ENCODE peak calls at places on chromosomes 12 and 14, in ten cellular contexts. One of them, this sample, is unnamed.

GRCh38 chr12:31507966-31508365 is 83.0 kb downstream of the DENND5B start:
- DNase-seq in fibroblast of pulmonary artery: peak
- DNase-seq in DND-41: no peak
- DNase-seq in prostate gland: no peak
- DNase-seq in fibroblast of lung: peak
- DNase-seq in sigmoid colon: no peak
- DNase-seq in foreskin fibroblast: peak
- DNase-seq in A549: no peak
- DNase-seq in Panc1: no peak
- DNase-seq in ovary: no peak
- DNase-seq in this sample: no peak

GRCh38 chr12:95836185-95836609 is 22.6 kb upstream of the SNRPF start:
- DNase-seq in sigmoid colon: no peak
- DNase-seq in fibroblast of pulmonary artery: peak
- DNase-seq in DND-41: no peak
- DNase-seq in Panc1: no peak
- DNase-seq in prostate gland: no peak
- DNase-seq in A549: peak
- DNase-seq in ovary: no peak
- DNase-seq in fibroblast of lung: peak
- DNase-seq in foreskin fibroblast: peak
- DNase-seq in this sample: no peak

GRCh38 chr14:22798528-22798927 is 16.7 kb downstream of the SLC7A7 start:
- DNase-seq in DND-41: no peak
- DNase-seq in sigmoid colon: no peak
- DNase-seq in foreskin fibroblast: no peak
- DNase-seq in ovary: no peak
- DNase-seq in fibroblast of pulmonary artery: peak
- DNase-seq in A549: no peak
- DNase-seq in prostate gland: no peak
- DNase-seq in Panc1: no peak
- DNase-seq in fibroblast of lung: no peak
- DNase-seq in this sample: no peak

GRCh38 chr12:48717252-48717695 is 767 bp upstream of the CCNT1 start:
- DNase-seq in fibroblast of lung: no peak
- DNase-seq in ovary: no peak
- DNase-seq in DND-41: no peak
- DNase-seq in prostate gland: no peak
- DNase-seq in Panc1: peak
- DNase-seq in A549: peak
- DNase-seq in foreskin fibroblast: no peak
- DNase-seq in sigmoid colon: no peak
- DNase-seq in fibroblast of pulmonary artery: no peak
- DNase-seq in this sample: peak

GRCh38 chr14:99342906-99343305 is 70.9 kb upstream of the BCL11B start:
- DNase-seq in ovary: no peak
- DNase-seq in sigmoid colon: no peak
- DNase-seq in Panc1: no peak
- DNase-seq in A549: no peak
- DNase-seq in DND-41: no peak
- DNase-seq in foreskin fibroblast: no peak
- DNase-seq in fibroblast of pulmonary artery: no peak
- DNase-seq in prostate gland: no peak
- DNase-seq in fibroblast of lung: no peak
- DNase-seq in this sample: no peak

GRCh38 chr14:22977684-22978486 is 4.5 kb downstream of the AJUBA start:
- DNase-seq in foreskin fibroblast: peak
- DNase-seq in A549: peak
- DNase-seq in DND-41: no peak
- DNase-seq in prostate gland: peak
- DNase-seq in sigmoid colon: peak
- DNase-seq in fibroblast of pulmonary artery: peak
- DNase-seq in ovary: peak
- DNase-seq in fibroblast of lung: peak
- DNase-seq in Panc1: no peak
- DNase-seq in this sample: peak

GRCh38 chr12:96907681-96908163 is 665 bp downstream of the NEDD1 start:
- DNase-seq in foreskin fibroblast: peak
- DNase-seq in prostate gland: peak
- DNase-seq in A549: peak
- DNase-seq in fibroblast of lung: peak
- DNase-seq in ovary: peak
- DNase-seq in sigmoid colon: no peak
- DNase-seq in fibroblast of pulmonary artery: peak
- DNase-seq in Panc1: no peak
- DNase-seq in DND-41: peak
- DNase-seq in this sample: peak

GRCh38 chr12:94707892-94708291 is 57.5 kb upstream of the TMCC3 start:
- DNase-seq in foreskin fibroblast: peak
- DNase-seq in prostate gland: no peak
- DNase-seq in DND-41: no peak
- DNase-seq in Panc1: no peak
- DNase-seq in ovary: peak
- DNase-seq in fibroblast of pulmonary artery: peak
- DNase-seq in fibroblast of lung: peak
- DNase-seq in A549: no peak
- DNase-seq in sigmoid colon: peak
- DNase-seq in this sample: peak

GRCh38 chr12:129840145-129840884 is 63.5 kb downstream of the TMEM132D start:
- DNase-seq in prostate gland: no peak
- DNase-seq in DND-41: no peak
- DNase-seq in foreskin fibroblast: no peak
- DNase-seq in A549: no peak
- DNase-seq in fibroblast of lung: no peak
- DNase-seq in Panc1: no peak
- DNase-seq in sigmoid colon: no peak
- DNase-seq in ovary: no peak
- DNase-seq in fibroblast of pulmonary artery: no peak
- DNase-seq in this sample: no peak

GRCh38 chr12:45217846-45218245 is 2.0 kb downstream of the ANO6 start:
- DNase-seq in prostate gland: no peak
- DNase-seq in foreskin fibroblast: no peak
- DNase-seq in DND-41: no peak
- DNase-seq in sigmoid colon: no peak
- DNase-seq in Panc1: no peak
- DNase-seq in ovary: no peak
- DNase-seq in fibroblast of lung: peak
- DNase-seq in A549: no peak
- DNase-seq in fibroblast of pulmonary artery: no peak
- DNase-seq in this sample: peak
- H3K4me3 ChIP-seq in prostate gland: peak
- H3K4me3 ChIP-seq in foreskin fibroblast: peak
- H3K4me3 ChIP-seq in DND-41: peak
- H3K4me3 ChIP-seq in sigmoid colon: peak
- H3K4me3 ChIP-seq in Panc1: peak
- H3K4me3 ChIP-seq in ovary: peak
- H3K4me3 ChIP-seq in fibroblast of lung: peak
- H3K4me3 ChIP-seq in A549: peak
- H3K4me3 ChIP-seq in fibroblast of pulmonary artery: peak
- H3K4me3 ChIP-seq in this sample: peak

DNA sequence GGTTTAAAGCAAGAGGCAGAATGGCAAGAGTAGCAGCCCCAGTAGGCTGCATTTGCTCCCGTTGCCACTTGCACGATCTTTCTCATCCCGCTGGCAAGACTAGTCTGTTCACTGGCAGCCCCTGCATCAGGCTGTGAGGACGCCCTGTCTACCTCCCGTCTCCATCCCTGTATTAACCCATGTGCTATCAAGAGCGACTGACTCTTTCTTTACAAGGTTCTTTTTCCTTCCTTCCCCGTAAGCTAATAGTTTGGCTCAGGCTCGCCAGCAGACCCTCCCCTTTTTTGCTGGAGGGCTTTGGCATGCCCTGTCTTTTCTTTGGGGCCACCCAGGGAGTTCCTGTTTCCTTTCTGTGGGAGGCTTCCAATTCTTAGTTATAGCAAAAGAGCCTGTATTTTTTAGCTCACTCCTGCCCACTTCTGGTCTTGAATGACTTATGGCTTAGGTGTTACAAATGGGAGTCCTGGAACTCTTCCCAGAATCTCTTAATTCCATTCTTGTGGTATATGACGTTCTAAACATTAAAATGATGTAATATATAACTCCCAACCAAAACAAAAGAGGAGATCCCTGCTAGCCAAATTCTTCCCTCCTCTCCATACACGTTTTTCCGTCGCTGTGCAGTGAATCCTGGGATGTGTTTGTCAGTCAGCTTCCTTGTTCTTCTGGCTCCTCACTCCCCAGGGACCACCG is 149.0 kb downstream of the PRKCH start:
- DNase-seq in fibroblast of lung: peak
- DNase-seq in Panc1: no peak
- DNase-seq in DND-41: peak
- DNase-seq in sigmoid colon: no peak
- DNase-seq in A549: peak
- DNase-seq in prostate gland: no peak
- DNase-seq in fibroblast of pulmonary artery: peak
- DNase-seq in ovary: no peak
- DNase-seq in foreskin fibroblast: peak
- DNase-seq in this sample: peak
- TF ChIP-seq CTCF in fibroblast of lung: peak
- TF ChIP-seq CTCF in Panc1: no peak
- TF ChIP-seq CTCF in DND-41: peak
- TF ChIP-seq CTCF in sigmoid colon: no peak
- TF ChIP-seq CTCF in A549: peak
- TF ChIP-seq CTCF in prostate gland: peak
- TF ChIP-seq CTCF in fibroblast of pulmonary artery: peak
- TF ChIP-seq CTCF in ovary: no peak
- TF ChIP-seq CTCF in foreskin fibroblast: peak
- TF ChIP-seq CTCF in this sample: peak

DNA sequence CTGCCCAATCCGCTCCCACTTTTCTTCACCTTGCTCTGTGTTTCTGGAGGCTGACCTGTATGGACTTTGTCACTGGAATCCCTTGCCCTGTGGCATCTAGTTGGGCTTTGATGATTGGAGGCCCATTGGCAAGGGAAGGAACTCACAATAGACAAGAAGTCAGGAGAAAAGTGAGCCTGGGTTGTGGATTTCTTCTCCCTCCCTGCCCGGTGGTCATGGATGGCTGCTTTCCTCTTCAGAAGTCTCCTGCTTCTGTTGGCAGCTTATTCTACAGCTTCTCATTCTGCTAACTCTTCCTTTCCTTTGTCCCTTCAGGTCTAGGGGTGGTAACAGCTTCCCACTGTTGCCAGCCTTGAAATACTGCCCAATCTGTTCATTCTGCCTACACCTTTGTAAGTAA is 13.9 kb upstream of the CCDC60 start:
- DNase-seq in A549: no peak
- DNase-seq in prostate gland: no peak
- DNase-seq in foreskin fibroblast: no peak
- DNase-seq in Panc1: no peak
- DNase-seq in ovary: no peak
- DNase-seq in fibroblast of pulmonary artery: no peak
- DNase-seq in fibroblast of lung: no peak
- DNase-seq in DND-41: no peak
- DNase-seq in sigmoid colon: no peak
- DNase-seq in this sample: no peak
- H3K4me3 ChIP-seq in A549: no peak
- H3K4me3 ChIP-seq in prostate gland: no peak
- H3K4me3 ChIP-seq in foreskin fibroblast: no peak
- H3K4me3 ChIP-seq in Panc1: no peak
- H3K4me3 ChIP-seq in ovary: no peak
- H3K4me3 ChIP-seq in fibroblast of pulmonary artery: no peak
- H3K4me3 ChIP-seq in fibroblast of lung: no peak
- H3K4me3 ChIP-seq in DND-41: no peak
- H3K4me3 ChIP-seq in sigmoid colon: no peak
- H3K4me3 ChIP-seq in this sample: no peak

DNA sequence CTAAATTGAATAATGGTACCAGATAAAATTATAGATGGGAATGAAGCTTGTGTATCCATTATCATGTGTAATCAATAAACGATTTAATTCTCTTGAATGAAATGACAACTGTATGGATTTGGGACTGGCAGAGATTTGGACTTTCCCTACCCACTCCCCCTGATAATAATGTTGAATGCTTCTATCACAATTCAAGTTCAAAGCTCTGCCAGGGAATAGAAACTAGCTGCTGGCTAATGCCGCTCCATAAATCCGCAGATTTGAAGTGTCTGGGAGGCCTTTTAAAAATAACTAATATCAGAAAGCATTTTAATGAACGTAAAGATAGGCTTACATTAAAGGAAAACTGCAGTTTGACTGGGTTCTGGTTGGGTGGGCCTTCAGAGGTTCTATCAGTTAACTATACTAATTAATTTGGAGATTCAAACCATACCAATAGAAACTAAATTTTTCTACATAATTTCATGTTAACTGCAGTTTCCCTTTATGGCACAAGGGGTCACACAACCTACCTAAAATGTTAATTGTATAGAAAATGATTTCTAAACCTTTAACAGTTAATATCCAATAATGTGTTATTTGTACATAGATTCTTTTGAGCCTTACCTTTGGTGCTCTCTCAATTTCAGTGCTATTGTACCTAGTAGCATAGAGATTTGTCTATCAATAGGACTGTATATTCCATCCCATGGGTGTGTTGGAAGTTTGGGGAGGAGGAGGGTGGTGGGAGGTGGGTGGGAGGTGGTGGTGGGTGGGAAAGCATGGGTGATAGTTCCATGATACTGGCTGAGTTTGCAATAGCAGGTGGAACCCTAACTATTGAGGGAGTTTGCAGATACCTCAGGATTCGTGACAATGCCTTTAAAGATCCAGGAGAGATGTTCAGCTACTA is 4.9 kb downstream of the HNRNPA1 start:
- DNase-seq in prostate gland: no peak
- DNase-seq in DND-41: no peak
- DNase-seq in A549: no peak
- DNase-seq in Panc1: no peak
- DNase-seq in fibroblast of pulmonary artery: no peak
- DNase-seq in ovary: no peak
- DNase-seq in fibroblast of lung: no peak
- DNase-seq in foreskin fibroblast: no peak
- DNase-seq in sigmoid colon: no peak
- DNase-seq in this sample: no peak
- TF ChIP-seq CTCF in prostate gland: peak
- TF ChIP-seq CTCF in DND-41: peak
- TF ChIP-seq CTCF in A549: peak
- TF ChIP-seq CTCF in Panc1: no peak
- TF ChIP-seq CTCF in fibroblast of pulmonary artery: peak
- TF ChIP-seq CTCF in ovary: no peak
- TF ChIP-seq CTCF in fibroblast of lung: peak
- TF ChIP-seq CTCF in foreskin fibroblast: peak
- TF ChIP-seq CTCF in sigmoid colon: no peak
- TF ChIP-seq CTCF in this sample: peak

DNA sequence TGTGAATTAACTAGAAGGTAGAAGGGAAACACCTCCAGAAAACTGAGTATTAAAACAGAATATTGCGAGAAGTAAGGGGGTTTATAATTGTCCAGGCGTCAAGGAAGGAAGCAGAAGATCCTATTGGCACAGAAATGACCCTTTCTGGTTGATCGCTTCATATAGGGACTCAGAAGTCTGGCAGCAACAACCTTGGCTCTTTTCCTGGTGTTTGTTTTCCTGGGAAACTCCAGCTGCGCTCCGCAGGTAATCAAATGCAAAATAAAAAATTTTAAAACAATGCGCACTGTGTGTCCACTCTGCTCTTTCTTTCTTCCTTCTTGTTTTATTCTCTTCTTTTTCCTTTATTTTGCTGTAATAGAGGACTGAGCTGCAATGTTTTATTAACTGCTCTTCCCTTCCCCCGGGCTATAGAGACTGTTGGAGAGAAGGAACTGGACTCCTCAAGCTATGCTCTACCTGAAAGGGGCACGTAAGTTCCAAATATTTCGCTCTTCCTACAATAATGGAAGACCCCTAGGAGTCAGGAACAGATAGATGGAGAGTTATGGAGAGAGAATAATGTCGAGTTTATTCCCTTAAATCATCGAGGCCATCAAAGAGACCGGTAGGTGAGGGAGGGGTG is 737 bp downstream of the SPX start:
- DNase-seq in fibroblast of pulmonary artery: no peak
- DNase-seq in sigmoid colon: no peak
- DNase-seq in foreskin fibroblast: no peak
- DNase-seq in ovary: no peak
- DNase-seq in fibroblast of lung: no peak
- DNase-seq in A549: no peak
- DNase-seq in DND-41: no peak
- DNase-seq in Panc1: no peak
- DNase-seq in prostate gland: no peak
- DNase-seq in this sample: no peak
- H3K4me3 ChIP-seq in fibroblast of pulmonary artery: peak
- H3K4me3 ChIP-seq in sigmoid colon: peak
- H3K4me3 ChIP-seq in foreskin fibroblast: peak
- H3K4me3 ChIP-seq in ovary: no peak
- H3K4me3 ChIP-seq in fibroblast of lung: peak
- H3K4me3 ChIP-seq in A549: peak
- H3K4me3 ChIP-seq in DND-41: no peak
- H3K4me3 ChIP-seq in Panc1: peak
- H3K4me3 ChIP-seq in prostate gland: no peak
- H3K4me3 ChIP-seq in this sample: peak

This sample was measured in fibroblast of villous mesenchyme.